ENCODE peak calls at places on chromosomes 16 and 17, in eight cellular contexts. G is tibial artery, R is uterus, Z is heart right ventricle, J is BE2C, M is Panc1, X is adrenal gland, E is left lung. L is an unnamed sample.

GRCh38 chr17:3907483-3908216 is 8.6 kb downstream of the P2RX1 start:
- DNase-seq in R (no peak), J (peak), Z (no peak), M (no peak), X (no peak), G (no peak), E (no peak), L (no peak)

GRCh38 chr16:24915576-24915975 is 69.8 kb downstream of the SLC5A11 start:
- DNase-seq in X (no peak), Z (no peak), J (no peak), R (no peak), M (no peak), E (no peak), G (no peak), L (no peak)

GRCh38 chr16:1670866-1671265 is 7.2 kb upstream of the JPT2 start:
- DNase-seq in R (no peak), Z (no peak), G (no peak), E (peak), J (no peak), X (no peak), M (no peak), L (no peak)

GRCh38 chr16:71526111-71526998 is at the start of gene CHST4:
- DNase-seq in M (no peak), Z (no peak), X (peak), R (peak), E (no peak), G (no peak), J (no peak), L (peak)

GRCh38 chr17:35740997-35741931 is 9.8 kb downstream of the RASL10B start:
- DNase-seq in E (peak), X (no peak), G (peak), M (no peak), Z (no peak), J (peak), R (no peak), L (no peak)

GRCh38 chr16:78146807-78147206 is 47.4 kb downstream of the WWOX start:
- DNase-seq in M (no peak), G (no peak), J (no peak), R (no peak), X (no peak), E (no peak), Z (no peak), L (no peak)

GRCh38 chr16:17377360-17378324 is 93.1 kb downstream of the XYLT1 start:
- DNase-seq in E (no peak), X (no peak), R (peak), J (no peak), M (no peak), G (no peak), Z (no peak), L (no peak)

GRCh38 chr16:4214215-4214621 is 27.7 kb downstream of the SRL start:
- DNase-seq in Z (no peak), G (peak), E (no peak), J (no peak), M (no peak), R (peak), X (peak), L (peak)

GRCh38 chr17:41504126-41504977 is 1.1 kb downstream of the KRT13 start:
- DNase-seq in R (peak), X (no peak), G (no peak), E (no peak), Z (no peak), J (no peak), M (no peak), L (no peak)
- H3K4me3 ChIP-seq in R (no peak), X (no peak), G (no peak), E (no peak), Z (no peak), J (no peak), M (no peak), L (no peak)

DNA sequence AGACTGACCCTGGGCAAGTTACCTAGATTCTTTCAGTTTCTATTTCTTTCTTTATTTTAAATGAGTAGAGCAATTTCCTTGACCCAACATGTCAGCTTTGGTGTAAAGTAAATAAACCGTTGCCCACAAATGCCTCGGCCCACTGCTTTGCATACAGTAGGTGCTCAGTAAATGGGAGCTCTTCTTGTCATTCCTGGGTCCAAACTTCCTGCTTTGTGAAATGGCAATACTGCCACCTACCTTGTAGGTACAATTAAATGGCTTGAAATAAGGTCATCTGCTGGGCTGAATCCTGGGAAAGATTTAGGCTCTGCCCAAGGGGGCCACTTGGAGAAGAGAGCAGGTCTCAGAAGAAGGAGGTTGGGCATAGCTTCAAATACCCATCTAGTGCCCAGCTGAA is 253.0 kb downstream of the HS3ST3B1 start:
- DNase-seq in E (no peak), X (no peak), R (no peak), Z (no peak), G (no peak), J (no peak), M (no peak), L (no peak)
- TF ChIP-seq CTCF in E (no peak), X (no peak), R (no peak), Z (no peak), G (no peak), J (no peak), M (no peak), L (no peak)

DNA sequence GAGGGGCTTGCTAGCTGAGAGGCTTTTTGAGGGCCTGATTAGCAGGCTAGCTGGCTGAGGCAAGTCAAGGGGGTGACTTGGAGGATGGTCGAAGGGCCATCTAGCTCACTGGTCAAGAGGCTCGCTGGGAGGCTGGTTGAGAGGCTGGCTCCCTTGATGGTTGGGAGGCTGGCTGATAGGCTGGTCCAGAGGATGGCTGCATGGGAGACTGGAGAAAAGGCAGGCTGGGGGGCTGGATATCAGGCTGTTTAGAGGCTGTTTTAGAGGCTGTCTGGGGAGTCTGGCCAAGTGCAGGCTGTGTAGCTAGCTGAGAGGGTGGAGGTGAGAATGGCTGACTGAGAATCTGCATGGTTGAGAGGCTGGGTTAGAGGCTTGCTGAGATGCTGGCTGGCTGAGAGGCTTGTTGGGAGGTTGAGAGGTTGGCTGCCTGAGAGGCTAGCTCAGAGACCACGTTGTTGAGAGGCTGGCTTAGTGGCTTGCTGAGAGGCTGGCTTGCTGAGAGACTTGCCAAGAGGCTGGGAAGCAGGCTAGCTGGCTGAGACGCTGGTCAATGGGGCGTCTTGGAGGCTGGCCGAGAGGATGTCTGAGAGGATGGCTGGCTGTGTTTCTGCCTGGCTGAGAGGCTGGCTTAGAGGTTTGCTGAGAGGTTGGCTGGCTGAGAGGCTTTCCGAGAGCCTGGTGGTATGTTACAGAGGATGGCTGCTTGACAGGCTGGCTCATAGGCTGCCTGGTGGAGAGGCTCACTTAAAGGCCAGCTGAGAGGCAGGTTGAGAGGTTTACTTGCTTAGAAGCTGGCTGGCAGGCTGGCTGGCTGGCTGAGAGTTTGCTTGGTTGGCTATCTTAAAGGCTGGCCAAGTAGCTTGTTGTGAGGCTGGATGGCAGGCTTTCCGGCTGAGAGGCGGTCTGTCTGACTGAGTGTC is 36.6 kb upstream of the ACSM2B start:
- DNase-seq in J (no peak), G (peak), R (peak), X (no peak), M (no peak), Z (no peak), E (peak), L (no peak)
- H3K4me3 ChIP-seq in J (no peak), G (peak), R (no peak), X (no peak), M (no peak), Z (no peak), E (no peak), L (no peak)

GRCh38 chr17:54900457-54901229 is at the start of gene TOM1L1:
- DNase-seq in G (peak), J (peak), R (peak), X (peak), Z (peak), E (peak), M (no peak), L (peak)
- TF ChIP-seq CTCF in G (no peak), J (no peak), R (no peak), X (peak), Z (no peak), E (no peak), M (peak), L (peak)

GRCh38 chr17:38418693-38419507 is 9.4 kb upstream of the ARHGAP23 start:
- DNase-seq in Z (no peak), E (peak), X (no peak), G (no peak), M (no peak), J (peak), R (no peak), L (peak)

GRCh38 chr17:38419508-38419981 is 8.7 kb upstream of the ARHGAP23 start:
- DNase-seq in X (no peak), G (no peak), Z (no peak), M (no peak), J (no peak), R (no peak), E (no peak), L (no peak)

GRCh38 chr17:38417210-38417951 is 10.9 kb upstream of the ARHGAP23 start:
- DNase-seq in M (no peak), R (no peak), Z (no peak), J (no peak), G (no peak), E (no peak), X (no peak), L (no peak)

GRCh38 chr17:38416840-38417209 is 11.4 kb upstream of the ARHGAP23 start:
- DNase-seq in M (no peak), J (no peak), E (no peak), X (no peak), Z (no peak), R (no peak), G (no peak), L (no peak)

DNA sequence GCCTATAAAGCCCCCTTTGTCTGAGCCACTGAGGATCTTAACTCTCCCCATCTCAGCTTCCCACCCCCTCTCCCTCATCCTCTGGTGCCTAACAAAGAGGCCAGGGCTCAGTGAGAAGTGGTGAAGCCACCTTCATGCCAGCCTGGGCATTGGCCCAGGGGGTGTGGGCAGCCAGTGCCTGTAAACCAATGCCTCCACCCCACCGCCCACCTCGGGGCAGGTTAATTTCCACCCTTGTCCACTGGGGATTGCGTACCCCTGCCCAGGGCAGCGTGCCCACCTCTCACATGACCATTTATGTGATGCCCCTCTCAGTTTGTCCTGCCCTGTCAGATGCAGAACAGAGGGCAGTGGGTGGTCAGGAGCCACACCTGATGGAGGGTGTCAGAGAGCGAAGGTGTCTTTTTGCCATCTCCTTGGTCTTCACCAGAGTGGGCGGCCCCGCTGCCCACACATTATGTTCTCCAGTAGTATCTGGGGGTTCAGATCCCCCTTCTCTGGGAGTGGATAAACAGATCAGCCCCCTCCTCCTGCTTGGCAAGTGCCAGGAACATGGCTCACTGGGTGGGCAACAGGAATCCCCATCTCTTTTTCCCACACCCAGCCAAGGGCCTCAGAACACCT is 10.1 kb upstream of the ARHGAP23 start:
- DNase-seq in X (no peak), Z (no peak), J (no peak), E (no peak), G (no peak), R (no peak), M (no peak), L (no peak)
- H3K4me3 ChIP-seq in X (no peak), Z (no peak), J (no peak), E (no peak), G (peak), R (no peak), M (peak), L (no peak)

DNA sequence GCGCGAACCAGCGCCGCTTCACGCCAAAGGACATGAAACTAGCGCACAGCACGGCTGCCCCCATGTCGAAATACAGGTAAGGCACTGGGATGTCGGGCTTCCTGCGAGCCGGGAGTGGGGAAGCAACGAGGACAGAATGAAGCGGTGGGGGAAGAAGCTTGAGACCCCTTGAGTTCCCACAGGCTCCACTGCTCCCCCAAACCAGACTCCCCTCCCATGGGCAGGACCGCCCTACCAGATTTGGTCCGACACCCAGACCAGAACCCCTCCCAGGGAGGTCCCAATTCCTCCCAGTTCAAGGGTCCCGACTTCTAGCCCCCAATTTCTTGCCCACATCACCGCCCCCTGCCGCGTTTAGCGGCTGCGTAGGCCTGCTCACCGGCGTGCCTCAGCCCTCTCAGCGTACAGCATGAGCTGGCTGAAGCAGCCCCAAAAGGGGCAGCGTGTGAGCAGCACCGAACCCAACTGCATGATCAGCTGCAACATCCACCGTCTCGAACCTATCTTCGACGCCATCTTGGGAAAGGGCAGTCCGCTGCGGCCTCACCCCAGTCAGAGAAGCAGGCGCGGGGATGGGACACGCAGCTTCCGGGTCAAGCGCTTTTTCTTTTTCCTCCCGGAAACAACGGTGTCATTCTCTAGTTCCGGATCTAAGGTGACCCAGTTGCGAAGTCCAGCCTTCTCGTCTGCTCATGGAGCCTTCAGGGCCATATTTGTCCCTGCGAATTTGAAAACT is at the start of gene TMEM101:
- DNase-seq in X (peak), R (peak), M (peak), G (peak), E (peak), Z (peak), J (peak), L (peak)
- TF ChIP-seq CTCF in X (no peak), R (peak), M (no peak), G (no peak), E (no peak), Z (no peak), J (no peak), L (no peak)

GRCh38 chr16:50718061-50718760 is 23.7 kb upstream of the CYLD start:
- DNase-seq in M (no peak), X (no peak), R (no peak), J (no peak), E (no peak), G (no peak), Z (no peak), L (peak)
- H3K4me3 ChIP-seq in M (no peak), X (no peak), R (no peak), J (peak), E (no peak), G (no peak), Z (no peak), L (peak)

GRCh38 chr17:13513039-13513405 is 88.7 kb downstream of the HS3ST3A1 start:
- DNase-seq in J (peak), G (no peak), Z (peak), R (peak), X (no peak), M (no peak), E (no peak), L (peak)
- TF ChIP-seq CTCF in J (no peak), G (no peak), Z (no peak), R (no peak), X (no peak), M (no peak), E (no peak), L (no peak)

GRCh38 chr17:47423406-47424295 is 99.9 kb downstream of the EFCAB13 start:
- DNase-seq in G (no peak), J (peak), M (no peak), X (peak), Z (peak), R (no peak), E (peak), L (no peak)
- H3K4me3 ChIP-seq in G (peak), J (peak), M (peak), X (no peak), Z (peak), R (peak), E (peak), L (peak)